ENCODE peak calls at places on chromosomes 5 and 9, in ten cellular contexts. U, O, Z, Y, F, N, I, R, B and C are unnamed samples. For H3K4me1, the result is how much of the 10 kb centered on the place peaks cover.

GRCh38 chr5:112735702-112736101 is 2.0 kb upstream of the APC start:
- DNase-seq in Y (no peak), I (peak), R (no peak), O (no peak), F (no peak), B (no peak), N (no peak), U (no peak), Z (no peak), C (no peak)

GRCh38 chr5:169795311-169795710 is 158.2 kb downstream of the DOCK2 start:
- DNase-seq in O (no peak), I (no peak), B (peak), Y (no peak), F (no peak), U (no peak), R (no peak), N (no peak), Z (no peak), C (no peak)

GRCh38 chr5:125660231-125660895 is 762.8 kb upstream of the GRAMD2B start:
- DNase-seq in R (no peak), U (no peak), O (no peak), F (no peak), N (no peak), Z (no peak), I (no peak), B (no peak), Y (no peak), C (no peak)

GRCh38 chr9:84710701-84711397 is 41.3 kb downstream of the NTRK2 start:
- DNase-seq in Z (no peak), Y (no peak), U (no peak), I (no peak), B (no peak), N (no peak), R (no peak), O (no peak), F (no peak), C (no peak)

GRCh38 chr5:158923799-158924551 is 175.7 kb downstream of the EBF1 start:
- DNase-seq in F (no peak), N (no peak), Z (no peak), O (no peak), Y (no peak), B (no peak), U (no peak), R (no peak), I (no peak), C (no peak)

GRCh38 chr5:149452665-149453617 is 73.8 kb upstream of the IL17B start:
- DNase-seq in Y (peak), R (no peak), O (peak), F (no peak), B (no peak), U (no peak), I (no peak), N (peak), Z (no peak), C (peak)

GRCh38 chr5:43305948-43306563 is 7.2 kb downstream of the HMGCS1 start:
- DNase-seq in U (no peak), Y (no peak), B (peak), N (no peak), R (peak), I (peak), Z (no peak), O (peak), F (peak), C (no peak)

GRCh38 chr5:112479418-112479817 is 60.3 kb upstream of the EPB41L4A start:
- DNase-seq in Z (no peak), O (no peak), F (peak), Y (peak), B (no peak), R (no peak), I (no peak), N (no peak), U (no peak), C (no peak)

GRCh38 chr9:127700140-127700539 is 6.6 kb upstream of the CFAP157 start:
- DNase-seq in O (no peak), Y (no peak), U (no peak), Z (no peak), R (no peak), N (no peak), I (no peak), B (no peak), F (no peak), C (no peak)

GRCh38 chr9:138103111-138103823 is 225.7 kb downstream of the CACNA1B start:
- DNase-seq in Y (peak), F (peak), N (no peak), I (no peak), B (no peak), R (peak), U (peak), O (no peak), Z (peak), C (no peak)

DNA sequence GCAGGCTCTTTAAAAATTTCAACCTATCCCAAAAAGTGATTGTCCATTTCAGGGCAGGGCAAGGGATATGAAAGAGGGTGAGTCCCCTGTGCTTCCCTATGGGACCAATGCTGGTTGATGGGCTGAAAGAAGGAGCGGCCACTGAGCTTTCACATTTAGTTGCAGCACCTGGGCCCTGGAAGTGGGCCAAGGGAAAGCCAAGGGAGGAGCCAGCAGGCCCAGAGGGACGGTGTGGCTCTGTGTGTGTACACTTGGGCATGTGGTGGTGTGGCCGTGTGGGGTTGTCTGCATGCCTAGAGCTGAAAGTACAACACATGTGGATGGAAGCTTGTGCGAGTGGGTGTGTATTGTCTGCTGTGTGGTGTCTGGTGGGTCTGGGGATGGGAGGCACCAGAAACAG is 14.0 kb upstream of the PSMD5 start:
- DNase-seq in Z (no peak), R (no peak), B (no peak), F (peak), Y (peak), U (peak), O (no peak), I (no peak), N (no peak), C (peak)
- H3K4me1 ChIP-seq in Z (under half), R (under half), B (under half), F (under half), Y (under half), U (under half), O (under half), I (under half), N (under half), C (under half)

DNA sequence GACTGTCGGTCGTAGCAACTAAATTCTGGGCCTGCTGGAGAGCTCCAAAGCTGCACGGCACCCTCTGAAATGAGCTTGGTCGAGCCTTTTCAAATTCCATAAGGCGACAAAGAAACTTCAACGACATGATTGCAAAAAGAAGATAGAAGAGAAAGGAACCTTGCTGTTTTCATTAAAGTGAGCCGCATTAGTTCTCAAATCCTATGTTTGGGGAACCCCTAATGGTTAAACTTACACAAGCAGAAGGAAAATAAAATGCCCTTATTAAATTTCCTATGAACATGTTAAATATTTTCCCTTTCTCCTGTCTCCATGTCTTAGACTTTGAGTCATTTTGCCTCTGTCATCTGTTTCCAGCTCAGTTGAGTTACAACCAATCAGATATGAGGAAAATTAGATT is 735.7 kb upstream of the WWC1 start:
- DNase-seq in U (no peak), B (no peak), I (no peak), R (no peak), F (no peak), O (no peak), Z (no peak), N (no peak), Y (no peak), C (no peak)
- TF ChIP-seq CTCF in U (no peak), B (no peak), I (no peak), R (no peak), F (no peak), O (no peak), Z (no peak), N (no peak), Y (no peak), C (no peak)

DNA sequence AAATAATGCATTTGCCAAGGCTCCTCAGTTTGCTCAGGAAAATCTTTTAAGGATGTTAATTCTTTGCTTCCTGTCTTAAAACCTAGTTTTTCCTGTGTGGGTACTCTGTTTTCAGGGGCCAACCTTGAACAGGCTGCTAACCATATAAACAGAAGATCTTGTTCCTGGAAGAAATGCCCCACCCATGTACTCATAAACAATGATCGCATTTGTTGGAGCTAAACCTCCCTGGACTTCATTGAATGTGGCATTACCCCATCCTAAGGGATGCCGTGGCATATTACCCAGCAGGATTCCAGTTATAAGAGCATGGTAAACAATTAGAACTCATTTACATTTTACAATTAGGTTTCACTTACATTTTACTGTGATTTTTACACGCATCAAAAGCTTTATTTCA is 436.0 kb downstream of the ZNF608 start:
- DNase-seq in U (no peak), Y (peak), R (no peak), N (no peak), I (no peak), O (no peak), F (peak), B (no peak), Z (no peak), C (no peak)
- TF ChIP-seq POLR2AphosphoS5 in U (no peak), Y (no peak), R (no peak), N (no peak), I (no peak), O (no peak), F (peak), B (no peak), Z (no peak), C (no peak)

GRCh38 chr9:93061791-93062299 is 3.3 kb downstream of the SUSD3 start:
- DNase-seq in F (no peak), B (peak), O (peak), Y (no peak), I (no peak), Z (peak), U (peak), R (no peak), N (no peak), C (peak)

GRCh38 chr9:93066978-93067603 is 8.6 kb downstream of the SUSD3 start:
- DNase-seq in I (no peak), R (no peak), N (no peak), Y (no peak), Z (no peak), O (no peak), F (no peak), B (no peak), U (no peak), C (no peak)

GRCh38 chr9:93062364-93062763 is 3.9 kb downstream of the SUSD3 start:
- DNase-seq in F (no peak), Z (no peak), U (no peak), I (no peak), Y (no peak), B (no peak), N (no peak), R (no peak), O (no peak), C (no peak)

GRCh38 chr9:93065321-93065720 is 6.8 kb downstream of the SUSD3 start:
- DNase-seq in F (no peak), B (no peak), Y (no peak), U (no peak), N (no peak), I (no peak), Z (no peak), R (no peak), O (no peak), C (no peak)

GRCh38 chr9:93064392-93065124 is 6.1 kb downstream of the SUSD3 start:
- DNase-seq in Y (peak), R (no peak), F (peak), I (no peak), N (no peak), O (no peak), U (peak), B (peak), Z (peak), C (peak)
- H3K4me1 ChIP-seq in Y (under half), R (under half), F (under half), I (under half), N (under half), O (under half), U (under half), B (under half), Z (half or more), C (under half)

GRCh38 chr9:131180454-131180853 is 55.1 kb downstream of the NUP214 start:
- DNase-seq in F (no peak), Z (no peak), I (no peak), O (no peak), U (no peak), Y (no peak), R (no peak), B (peak), N (no peak), C (no peak)

GRCh38 chr9:131178382-131178781 is 53.0 kb downstream of the NUP214 start:
- DNase-seq in Z (peak), O (peak), N (peak), I (peak), B (peak), U (peak), R (peak), F (peak), Y (no peak), C (peak)

GRCh38 chr9:131178895-131179294 is 53.5 kb downstream of the NUP214 start:
- DNase-seq in Y (no peak), U (no peak), Z (no peak), O (no peak), I (no peak), B (no peak), R (no peak), N (no peak), F (no peak), C (no peak)

GRCh38 chr9:131179561-131180219 is 54.3 kb downstream of the NUP214 start:
- DNase-seq in Z (no peak), U (no peak), F (no peak), Y (no peak), O (no peak), B (no peak), R (no peak), I (no peak), N (no peak), C (no peak)

GRCh38 chr9:131181091-131181681 is 55.8 kb downstream of the NUP214 start:
- DNase-seq in I (no peak), Y (no peak), U (no peak), Z (no peak), R (no peak), B (peak), O (no peak), F (no peak), N (no peak), C (no peak)
- TF ChIP-seq CTCF in I (no peak), Y (no peak), U (no peak), Z (no peak), R (peak), B (no peak), O (no peak), F (no peak), N (no peak), C (no peak)

GRCh38 chr5:139482050-139482889 is at the start of gene STING1:
- DNase-seq in F (peak), Z (peak), O (peak), B (peak), I (peak), N (peak), R (peak), Y (peak), U (peak), C (peak)
- TF ChIP-seq POLR2AphosphoS5 in F (peak), Z (peak), O (no peak), B (peak), I (peak), N (peak), R (no peak), Y (peak), U (peak), C (peak)

DNA sequence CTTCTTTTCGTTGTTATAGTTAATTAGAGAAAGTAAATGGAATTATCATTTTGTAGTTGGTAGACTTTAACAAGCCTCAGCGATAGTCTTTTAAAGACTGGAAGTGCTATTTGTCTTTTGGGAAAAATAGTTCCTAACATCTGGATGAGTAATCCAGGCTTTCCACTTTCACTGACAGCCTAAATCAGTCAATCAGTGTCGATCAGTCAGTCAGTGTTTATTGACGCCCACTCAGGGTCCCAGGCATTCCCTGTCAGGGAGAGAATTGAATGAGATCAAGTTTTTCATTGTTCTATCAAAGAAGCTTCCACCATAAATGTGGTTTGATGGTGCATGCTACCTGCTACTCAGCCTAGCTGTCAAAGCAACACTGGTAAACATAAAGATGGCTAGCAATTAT is 2.6 kb downstream of the ABL1 start:
- DNase-seq in Z (no peak), O (no peak), N (no peak), U (no peak), F (no peak), Y (no peak), I (no peak), B (no peak), R (no peak), C (no peak)
- H3K4me1 ChIP-seq in Z (half or more), O (under half), N (under half), U (half or more), F (under half), Y (under half), I (half or more), B (under half), R (under half), C (half or more)

GRCh38 chr9:7479300-7479699 is 320.3 kb downstream of the DMAC1 start:
- DNase-seq in U (no peak), N (no peak), R (no peak), B (no peak), F (no peak), O (no peak), Y (no peak), I (no peak), Z (no peak), C (no peak)
- TF ChIP-seq CTCF in U (no peak), N (no peak), R (peak), B (no peak), F (no peak), O (no peak), Y (no peak), I (no peak), Z (no peak), C (no peak)

GRCh38 chr5:141636413-141637265 is at the start of the genes HDAC3 and RELL2:
- DNase-seq in O (peak), Y (peak), B (peak), F (peak), I (no peak), U (peak), R (peak), Z (peak), N (peak), C (peak)
- TF ChIP-seq POLR2AphosphoS5 in O (peak), Y (no peak), B (peak), F (peak), I (peak), U (peak), R (peak), Z (peak), N (peak), C (peak)